ENCODE peak calls at places on chromosomes 7 and 10, in six cellular contexts. I, K, W, N, R and Z are unnamed samples.

GRCh38 chr7:11642841-11643240 is 189.2 kb downstream of the THSD7A start:
- DNase-seq in W (no peak), I (no peak), K (no peak), R (no peak), N (no peak), Z (no peak)

GRCh38 chr7:131829911-131830310 is 273.5 kb upstream of the PODXL start:
- DNase-seq in N (peak; percentile 68), I (peak; percentile 90), W (no peak), R (peak; percentile 59), K (no peak), Z (no peak)

GRCh38 chr7:11297764-11298163 is 324.1 kb downstream of the PHF14 start:
- DNase-seq in R (no peak), W (no peak), K (no peak), I (no peak), N (no peak), Z (no peak)

GRCh38 chr7:391411-391951 is 101.5 kb downstream of the FOXL3 start:
- DNase-seq in K (no peak), N (no peak), R (no peak), I (peak; percentile 24), W (no peak), Z (no peak)

GRCh38 chr10:62852961-62853702 is 37.0 kb upstream of the EGR2 start:
- DNase-seq in K (no peak), R (no peak), N (no peak), I (no peak), W (no peak), Z (no peak)

GRCh38 chr7:27174077-27175004 is at the start of gene HOXA10:
- DNase-seq in N (peak; percentile 74), K (no peak), R (peak; percentile 62), I (peak; percentile 52), W (no peak), Z (no peak)

GRCh38 chr7:46139079-46139478 is 218.0 kb upstream of the IGFBP3 start:
- DNase-seq in R (peak; percentile 65), W (no peak), N (no peak), I (no peak), K (no peak), Z (peak; percentile 51)

GRCh38 chr10:28722065-28722803 is 44.9 kb downstream of the BAMBI start:
- DNase-seq in K (peak; percentile 66), N (peak; percentile 53), W (peak; percentile 59), R (peak; percentile 25), I (peak; percentile 76), Z (no peak)

GRCh38 chr10:121952226-121952625 is 22.8 kb downstream of the NSMCE4A start:
- DNase-seq in R (peak; percentile 57), N (no peak), W (no peak), I (no peak), K (no peak), Z (no peak)

GRCh38 chr7:111098926-111099250 is 8.0 kb downstream of the LRRN3 start:
- DNase-seq in N (no peak), W (no peak), I (no peak), R (no peak), K (no peak), Z (no peak)

GRCh38 chr10:49690673-49691356 is 11.4 kb downstream of the C10orf53 start:
- DNase-seq in R (no peak), W (no peak), K (no peak), N (peak; percentile 64), I (no peak), Z (no peak)

GRCh38 chr10:5987747-5988146 is 10.4 kb upstream of the IL15RA start:
- DNase-seq in N (no peak), W (no peak), K (no peak), I (no peak), R (no peak), Z (no peak)

GRCh38 chr7:3879337-3880054 is 578.4 kb downstream of the SDK1 start:
- DNase-seq in K (no peak), I (no peak), W (no peak), R (no peak), N (no peak), Z (no peak)

GRCh38 chr7:152527610-152528032 is 91.8 kb upstream of the KMT2C start:
- DNase-seq in W (no peak), R (no peak), K (no peak), I (no peak), N (no peak), Z (no peak)

GRCh38 chr7:55060690-55061414 is 42.0 kb downstream of the EGFR start:
- DNase-seq in N (no peak), W (no peak), I (no peak), K (no peak), R (no peak), Z (no peak)

GRCh38 chr10:124632064-124632531 is 112.1 kb downstream of the FAM53B start:
- DNase-seq in R (no peak), K (peak; percentile 52), I (peak; percentile 56), W (peak; percentile 63), N (no peak), Z (no peak)

GRCh38 chr10:12181065-12181775 is 14.5 kb downstream of the NUDT5 start:
- DNase-seq in I (no peak), K (no peak), N (no peak), W (no peak), R (peak; percentile 78), Z (no peak)

GRCh38 chr7:55533050-55533728 is 39.1 kb downstream of the VOPP1 start:
- DNase-seq in R (peak; percentile 86), K (peak; percentile 28), W (no peak), I (no peak), N (no peak), Z (no peak)

GRCh38 chr7:50268990-50269389 is 35.5 kb upstream of the IKZF1 start:
- DNase-seq in W (no peak), N (no peak), I (no peak), R (no peak), K (no peak), Z (no peak)